ENCODE peak calls at places on chromosomes 2 and 18, in four cellular contexts. S, G, Q and F are unnamed samples.

GRCh38 chr2:118698564-118698963 is 148.9 kb downstream of the EN1 start:
- DNase-seq in S (no peak), G (no peak), Q (no peak), F (no peak)

GRCh38 chr2:82968381-82968780 is 1490.7 kb downstream of the SUCLG1 start:
- DNase-seq in S (no peak), G (no peak), Q (peak), F (no peak)

GRCh38 chr2:54065411-54065810 is 50.0 kb upstream of the ACYP2 start:
- DNase-seq in S (no peak), G (peak), Q (no peak), F (peak)

GRCh38 chr2:222791946-222792649 is 68.7 kb upstream of the ACSL3 start:
- DNase-seq in S (peak), G (no peak), Q (peak), F (no peak)

GRCh38 chr2:239789711-239790110 is 235.4 kb downstream of the NDUFA10 start:
- DNase-seq in S (no peak), G (no peak), Q (no peak), F (no peak)

GRCh38 chr2:162915858-162916257 is 77.3 kb upstream of the KCNH7 start:
- DNase-seq in S (no peak), G (no peak), Q (no peak), F (no peak)

GRCh38 chr2:102618452-102619413 is 620 bp upstream of the SLC9A2 start:
- DNase-seq in S (peak), G (peak), Q (no peak), F (no peak)

GRCh38 chr2:190765386-190766173 is 115.0 kb upstream of the GLS start:
- DNase-seq in S (no peak), G (peak), Q (peak), F (no peak)

GRCh38 chr18:59516356-59517155 is 157.5 kb upstream of the LMAN1 start:
- DNase-seq in S (no peak), G (peak), Q (peak), F (no peak)

GRCh38 chr2:100008960-100009359 is 133.4 kb downstream of the AFF3 start:
- DNase-seq in S (no peak), G (peak), Q (peak), F (no peak)

GRCh38 chr18:23141022-23141999 is 6.0 kb downstream of the CABLES1 start:
- DNase-seq in S (peak), G (peak), Q (peak), F (no peak)

GRCh38 chr2:51237626-51238271 is 205.8 kb upstream of the NRXN1 start:
- DNase-seq in S (no peak), G (no peak), Q (no peak), F (no peak)

GRCh38 chr2:85185431-85185940 is 52.3 kb downstream of the TCF7L1 start:
- DNase-seq in S (no peak), G (no peak), Q (no peak), F (no peak)

GRCh38 chr2:101252408-101253012 is at the start of gene CNOT11:
- DNase-seq in S (peak), G (peak), Q (peak), F (peak)

GRCh38 chr2:159549234-159549633 is 67.1 kb downstream of the BAZ2B start:
- DNase-seq in S (no peak), G (peak), Q (peak), F (no peak)

GRCh38 chr18:52451851-52452250 is 111.9 kb downstream of the DCC start:
- DNase-seq in S (no peak), G (no peak), Q (no peak), F (no peak)

GRCh38 chr18:3061581-3062416 is 48.9 kb upstream of the LPIN2 start:
- DNase-seq in S (no peak), G (no peak), Q (no peak), F (no peak)

GRCh38 chr18:32915526-32915925 is 142.7 kb upstream of the KLHL14 start:
- DNase-seq in S (no peak), G (no peak), Q (no peak), F (no peak)

GRCh38 chr18:23870963-23871362 is 143.6 kb upstream of the TTC39C start:
- DNase-seq in S (no peak), G (no peak), Q (no peak), F (no peak)

GRCh38 chr2:1553671-1554295 is 140.5 kb downstream of the TPO start:
- DNase-seq in S (no peak), G (peak), Q (peak), F (no peak)

GRCh38 chr18:48719988-48720654 is 181.3 kb downstream of the CTIF start:
- DNase-seq in S (no peak), G (peak), Q (no peak), F (no peak)

GRCh38 chr2:18546586-18546985 is 13.9 kb downstream of the RDH14 start:
- DNase-seq in S (no peak), G (no peak), Q (no peak), F (no peak)

GRCh38 chr2:232331071-232331470 is 47.5 kb upstream of the ALPP start:
- DNase-seq in S (peak), G (no peak), Q (no peak), F (no peak)

GRCh38 chr2:217901826-217902225 is 101.0 kb downstream of the TNS1 start:
- DNase-seq in S (no peak), G (peak), Q (peak), F (no peak)

GRCh38 chr2:36708119-36708741 is 11.7 kb downstream of the VIT start:
- DNase-seq in S (no peak), G (peak), Q (no peak), F (no peak)

GRCh38 chr2:56770490-56770889 is 586.7 kb downstream of the CCDC85A start:
- DNase-seq in S (no peak), G (peak), Q (peak), F (no peak)

GRCh38 chr2:179543361-179543901 is 278.8 kb upstream of the SESTD1 start:
- DNase-seq in S (no peak), G (no peak), Q (no peak), F (no peak)

GRCh38 chr2:14569294-14569693 is 63.2 kb upstream of the LRATD1 start:
- DNase-seq in S (no peak), G (peak), Q (no peak), F (no peak)

GRCh38 chr18:59091204-59091603 is 48.5 kb upstream of the SEC11C start:
- DNase-seq in S (no peak), G (no peak), Q (no peak), F (no peak)

GRCh38 chr2:120628248-120628647 is 107.4 kb upstream of the GLI2 start:
- DNase-seq in S (no peak), G (no peak), Q (no peak), F (no peak)